ENCODE peak calls at places on chromosome 18, in four cellular contexts. B is mesendoderm, O is IMR-90, R is PC-3. X is an unnamed sample.

GRCh38 chr18:45282101-45282812 is 333.0 kb upstream of the SLC14A2 start:
- DNase-seq in O (no peak), R (no peak), B (no peak), X (no peak)

GRCh38 chr18:35730738-35731370 is 149.3 kb downstream of the GALNT1 start:
- DNase-seq in O (peak), B (no peak), R (no peak), X (no peak)

GRCh38 chr18:72208920-72209676 is 335.0 kb downstream of the CBLN2 start:
- DNase-seq in B (no peak), O (no peak), R (no peak), X (no peak)

GRCh38 chr18:42185486-42185885 is 230.5 kb downstream of the PIK3C3 start:
- DNase-seq in B (no peak), O (no peak), R (no peak), X (no peak)

GRCh38 chr18:65754121-65754520 is 3.3 kb downstream of the CDH7 start:
- DNase-seq in B (peak), O (no peak), R (peak), X (no peak)

GRCh38 chr18:11154369-11154982 is 5.1 kb upstream of the PIEZO2 start:
- DNase-seq in R (peak), B (peak), O (peak), X (no peak)

GRCh38 chr18:63890950-63891304 is 3.4 kb downstream of the SERPINB2 start:
- DNase-seq in O (peak), R (peak), B (no peak), X (peak)

GRCh38 chr18:53153281-53153680 is 813.3 kb downstream of the DCC start:
- DNase-seq in O (no peak), R (peak), B (peak), X (no peak)

GRCh38 chr18:58305792-58306191 is 261.8 kb downstream of the NEDD4L start:
- DNase-seq in B (no peak), O (no peak), R (no peak), X (no peak)

GRCh38 chr18:68564348-68564747 is 150.6 kb downstream of the TMX3 start:
- DNase-seq in R (no peak), B (no peak), O (no peak), X (no peak)

GRCh38 chr18:10041180-10041579 is 127.4 kb downstream of the VAPA start:
- DNase-seq in B (no peak), R (no peak), O (peak), X (no peak)

GRCh38 chr18:9788140-9788539 is 80.0 kb downstream of the RAB31 start:
- DNase-seq in O (no peak), B (no peak), R (no peak), X (no peak)

GRCh38 chr18:43161528-43161927 is 46.0 kb upstream of the RIT2 start:
- DNase-seq in O (peak), B (no peak), R (no peak), X (no peak)

GRCh38 chr18:8847900-8848299 is 142.5 kb downstream of the MTCL1 start:
- DNase-seq in B (no peak), R (no peak), O (no peak), X (no peak)

GRCh38 chr18:76126327-76126726 is 368.7 kb downstream of the ZNF516 start:
- DNase-seq in B (peak), R (no peak), O (no peak), X (no peak)

GRCh38 chr18:74115046-74115445 is 32.6 kb downstream of the FBXO15 start:
- DNase-seq in R (no peak), O (peak), B (no peak), X (no peak)

GRCh38 chr18:3294435-3295080 is 32.6 kb downstream of the MYL12B start:
- DNase-seq in B (peak), O (peak), R (no peak), X (peak)

GRCh38 chr18:63878343-63878742 is 9.2 kb upstream of the SERPINB2 start:
- DNase-seq in B (no peak), R (no peak), O (peak), X (peak)

GRCh38 chr18:60019463-60019840 is 119.7 kb downstream of the PMAIP1 start:
- DNase-seq in R (peak), B (peak), O (peak), X (peak)

GRCh38 chr18:23302514-23302851 is 150.6 kb upstream of the RIOK3 start:
- DNase-seq in O (no peak), R (no peak), B (no peak), X (no peak)
- H3K9ac ChIP-seq in O (no peak), R (no peak), B (no peak), X (peak)

GRCh38 chr18:62183578-62184195 is 3.2 kb downstream of the PIGN start:
- DNase-seq in O (peak), B (peak), R (peak), X (peak)

GRCh38 chr18:62187543-62188378 is 706 bp downstream of the RELCH start:
- DNase-seq in B (peak), O (peak), R (peak), X (peak)

GRCh38 chr18:62186656-62187542 is at the start of the genes PIGN and RELCH:
- DNase-seq in B (peak), O (peak), R (peak), X (peak)

DNA sequence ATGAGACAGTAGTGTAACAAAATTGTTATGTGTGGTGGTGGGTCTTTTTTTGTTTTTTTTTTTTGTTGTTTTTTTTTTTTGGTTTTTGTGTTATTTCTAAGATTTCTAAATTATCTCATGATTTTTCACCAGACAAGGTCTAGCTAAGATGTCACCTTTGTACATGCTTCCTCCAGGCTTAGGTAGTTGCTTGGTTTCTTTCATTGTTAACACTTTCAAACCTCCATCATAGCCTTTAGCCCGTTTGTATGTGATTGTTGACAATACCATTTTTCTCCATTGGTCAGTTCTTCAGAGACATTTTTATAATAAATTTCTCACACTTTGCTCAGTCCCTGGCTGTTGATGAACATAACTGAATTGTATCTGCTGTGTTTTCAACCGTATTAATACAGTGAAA is 2.2 kb downstream of the RELCH start:
- DNase-seq in O (no peak), R (no peak), B (no peak), X (no peak)
- H3K9ac ChIP-seq in O (no peak), R (peak), B (peak), X (no peak)

GRCh38 chr18:23504720-23505119 is 1.4 kb downstream of the RMC1 start:
- DNase-seq in B (no peak), O (no peak), R (no peak), X (no peak)
- H3K9ac ChIP-seq in B (no peak), O (peak), R (peak), X (no peak)

GRCh38 chr18:25516121-25516520 is 164.2 kb upstream of the ZNF521 start:
- DNase-seq in R (no peak), O (no peak), B (no peak), X (no peak)

GRCh38 chr18:25517881-25518715 is 166.1 kb upstream of the ZNF521 start:
- DNase-seq in B (no peak), R (no peak), O (no peak), X (peak)

GRCh38 chr18:25518716-25519053 is 166.7 kb upstream of the ZNF521 start:
- DNase-seq in R (no peak), B (no peak), O (no peak), X (no peak)

GRCh38 chr18:25516747-25517498 is 165.0 kb upstream of the ZNF521 start:
- DNase-seq in B (peak), R (no peak), O (no peak), X (peak)
- H3K9ac ChIP-seq in B (no peak), R (no peak), O (no peak), X (no peak)

X was measured in trophoblast cell.